ENCODE peak calls at places on chromosome 1, in ten cellular contexts. One of them, this sample, is unnamed.

GRCh38 chr1:229070168-229070567 is 200.7 kb upstream of the RAB4A start:
- DNase-seq in body of pancreas: peak
- DNase-seq in GM10248: no peak
- DNase-seq in choroid plexus epithelial cell: peak
- DNase-seq in Calu3: peak
- DNase-seq in GM23338: no peak
- DNase-seq in CD4-positive, alpha-beta T cell: no peak
- DNase-seq in tibial nerve: peak
- DNase-seq in nephron progenitor cell: no peak
- DNase-seq in heart right ventricle: peak
- DNase-seq in this sample: peak

GRCh38 chr1:107993920-107994319 is 28.9 kb upstream of the VAV3 start:
- DNase-seq in tibial nerve: no peak
- DNase-seq in heart right ventricle: no peak
- DNase-seq in GM10248: no peak
- DNase-seq in Calu3: peak
- DNase-seq in GM23338: no peak
- DNase-seq in CD4-positive, alpha-beta T cell: no peak
- DNase-seq in nephron progenitor cell: no peak
- DNase-seq in body of pancreas: no peak
- DNase-seq in choroid plexus epithelial cell: no peak
- DNase-seq in this sample: peak

GRCh38 chr1:64986903-64987871 is 20.8 kb upstream of the JAK1 start:
- DNase-seq in choroid plexus epithelial cell: peak
- DNase-seq in Calu3: peak
- DNase-seq in tibial nerve: peak
- DNase-seq in CD4-positive, alpha-beta T cell: no peak
- DNase-seq in nephron progenitor cell: no peak
- DNase-seq in GM10248: peak
- DNase-seq in GM23338: no peak
- DNase-seq in heart right ventricle: no peak
- DNase-seq in body of pancreas: peak
- DNase-seq in this sample: peak

GRCh38 chr1:65691152-65691900 is 101.4 kb upstream of the PDE4B start:
- DNase-seq in GM23338: no peak
- DNase-seq in nephron progenitor cell: no peak
- DNase-seq in CD4-positive, alpha-beta T cell: no peak
- DNase-seq in Calu3: no peak
- DNase-seq in body of pancreas: no peak
- DNase-seq in heart right ventricle: peak
- DNase-seq in tibial nerve: no peak
- DNase-seq in choroid plexus epithelial cell: no peak
- DNase-seq in GM10248: no peak
- DNase-seq in this sample: no peak

GRCh38 chr1:204220217-204220616 is 6.4 kb upstream of the GOLT1A start:
- DNase-seq in GM10248: no peak
- DNase-seq in nephron progenitor cell: peak
- DNase-seq in tibial nerve: no peak
- DNase-seq in Calu3: no peak
- DNase-seq in GM23338: no peak
- DNase-seq in choroid plexus epithelial cell: no peak
- DNase-seq in heart right ventricle: no peak
- DNase-seq in CD4-positive, alpha-beta T cell: no peak
- DNase-seq in body of pancreas: no peak
- DNase-seq in this sample: no peak

GRCh38 chr1:3292868-3293562 is 161.4 kb upstream of the ARHGEF16 start:
- DNase-seq in body of pancreas: no peak
- DNase-seq in Calu3: peak
- DNase-seq in nephron progenitor cell: no peak
- DNase-seq in heart right ventricle: no peak
- DNase-seq in tibial nerve: no peak
- DNase-seq in GM23338: no peak
- DNase-seq in GM10248: no peak
- DNase-seq in choroid plexus epithelial cell: no peak
- DNase-seq in CD4-positive, alpha-beta T cell: no peak
- DNase-seq in this sample: no peak

GRCh38 chr1:222996307-222996983 is 146.6 kb downstream of the TLR5 start:
- DNase-seq in nephron progenitor cell: no peak
- DNase-seq in GM23338: no peak
- DNase-seq in Calu3: no peak
- DNase-seq in tibial nerve: no peak
- DNase-seq in body of pancreas: no peak
- DNase-seq in choroid plexus epithelial cell: no peak
- DNase-seq in CD4-positive, alpha-beta T cell: no peak
- DNase-seq in heart right ventricle: no peak
- DNase-seq in GM10248: no peak
- DNase-seq in this sample: no peak

GRCh38 chr1:93129507-93130099 is 50.5 kb downstream of the MTF2 start:
- DNase-seq in choroid plexus epithelial cell: no peak
- DNase-seq in GM10248: no peak
- DNase-seq in Calu3: no peak
- DNase-seq in GM23338: no peak
- DNase-seq in heart right ventricle: no peak
- DNase-seq in tibial nerve: no peak
- DNase-seq in CD4-positive, alpha-beta T cell: no peak
- DNase-seq in nephron progenitor cell: no peak
- DNase-seq in body of pancreas: no peak
- DNase-seq in this sample: no peak

GRCh38 chr1:83626603-83627002 is 372.3 kb downstream of the TTLL7 start:
- DNase-seq in body of pancreas: peak
- DNase-seq in GM23338: no peak
- DNase-seq in choroid plexus epithelial cell: no peak
- DNase-seq in tibial nerve: no peak
- DNase-seq in nephron progenitor cell: no peak
- DNase-seq in Calu3: no peak
- DNase-seq in GM10248: no peak
- DNase-seq in CD4-positive, alpha-beta T cell: no peak
- DNase-seq in heart right ventricle: no peak
- DNase-seq in this sample: peak

DNA sequence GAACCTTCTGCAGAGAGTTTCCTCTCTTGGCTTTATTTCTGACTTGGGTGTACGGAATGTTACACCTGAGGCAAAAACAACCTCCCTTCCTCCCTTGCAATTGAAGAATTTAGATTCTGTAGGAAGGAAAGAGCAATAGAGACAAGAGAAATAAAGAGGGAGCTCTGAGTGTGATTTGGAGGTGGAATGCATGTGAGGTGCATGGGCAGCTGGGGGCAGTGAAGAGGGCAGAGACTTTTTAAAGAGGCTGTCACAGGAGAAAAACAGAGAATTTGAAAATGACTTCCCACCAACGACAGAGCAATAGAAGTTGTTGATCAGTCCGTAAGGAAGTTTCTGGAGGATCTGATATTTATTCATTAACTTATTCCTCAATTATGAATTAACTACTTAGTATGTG is 172.0 kb upstream of the B3GALT2 start:
- DNase-seq in Calu3: peak
- DNase-seq in GM23338: peak
- DNase-seq in heart right ventricle: no peak
- DNase-seq in CD4-positive, alpha-beta T cell: no peak
- DNase-seq in choroid plexus epithelial cell: no peak
- DNase-seq in nephron progenitor cell: no peak
- DNase-seq in body of pancreas: no peak
- DNase-seq in GM10248: no peak
- DNase-seq in tibial nerve: no peak
- DNase-seq in this sample: no peak
- TF ChIP-seq CTCF in Calu3: no peak
- TF ChIP-seq CTCF in GM23338: peak
- TF ChIP-seq CTCF in heart right ventricle: no peak
- TF ChIP-seq CTCF in CD4-positive, alpha-beta T cell: no peak
- TF ChIP-seq CTCF in choroid plexus epithelial cell: peak
- TF ChIP-seq CTCF in nephron progenitor cell: no peak
- TF ChIP-seq CTCF in body of pancreas: no peak
- TF ChIP-seq CTCF in GM10248: no peak
- TF ChIP-seq CTCF in tibial nerve: no peak
- TF ChIP-seq CTCF in this sample: no peak

DNA sequence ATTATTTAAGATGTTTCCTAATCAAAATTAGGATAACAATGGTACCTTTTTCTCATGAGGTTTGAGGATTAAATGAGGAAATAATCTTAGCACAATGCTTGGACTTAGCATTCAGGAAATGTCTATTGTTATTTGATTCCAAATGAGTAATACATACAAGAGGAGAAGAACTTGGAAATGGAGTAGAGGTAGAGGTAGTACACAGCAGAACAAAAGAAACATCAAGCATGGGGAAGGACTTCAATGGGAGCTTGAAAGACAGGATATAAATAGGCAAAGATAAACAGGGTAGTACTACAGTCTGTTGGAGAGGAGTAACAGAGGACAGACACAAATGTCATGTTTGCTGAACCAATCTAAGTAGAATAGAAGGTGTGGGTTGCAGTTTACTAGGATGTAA is 59.5 kb upstream of the RGS2 start:
- DNase-seq in heart right ventricle: no peak
- DNase-seq in body of pancreas: no peak
- DNase-seq in choroid plexus epithelial cell: no peak
- DNase-seq in GM10248: no peak
- DNase-seq in tibial nerve: no peak
- DNase-seq in Calu3: no peak
- DNase-seq in CD4-positive, alpha-beta T cell: no peak
- DNase-seq in nephron progenitor cell: no peak
- DNase-seq in GM23338: no peak
- DNase-seq in this sample: no peak
- TF ChIP-seq CTCF in heart right ventricle: no peak
- TF ChIP-seq CTCF in body of pancreas: no peak
- TF ChIP-seq CTCF in choroid plexus epithelial cell: no peak
- TF ChIP-seq CTCF in GM10248: no peak
- TF ChIP-seq CTCF in tibial nerve: no peak
- TF ChIP-seq CTCF in Calu3: no peak
- TF ChIP-seq CTCF in CD4-positive, alpha-beta T cell: no peak
- TF ChIP-seq CTCF in nephron progenitor cell: no peak
- TF ChIP-seq CTCF in GM23338: no peak
- TF ChIP-seq CTCF in this sample: no peak

GRCh38 chr1:207388721-207389120 is 65.4 kb upstream of the CR2 start:
- DNase-seq in GM10248: no peak
- DNase-seq in body of pancreas: no peak
- DNase-seq in CD4-positive, alpha-beta T cell: no peak
- DNase-seq in choroid plexus epithelial cell: no peak
- DNase-seq in heart right ventricle: no peak
- DNase-seq in Calu3: no peak
- DNase-seq in nephron progenitor cell: no peak
- DNase-seq in tibial nerve: no peak
- DNase-seq in GM23338: no peak
- DNase-seq in this sample: no peak

GRCh38 chr1:207389728-207390464 is 64.2 kb upstream of the CR2 start:
- DNase-seq in tibial nerve: no peak
- DNase-seq in Calu3: no peak
- DNase-seq in CD4-positive, alpha-beta T cell: no peak
- DNase-seq in body of pancreas: no peak
- DNase-seq in GM23338: no peak
- DNase-seq in nephron progenitor cell: no peak
- DNase-seq in GM10248: no peak
- DNase-seq in heart right ventricle: no peak
- DNase-seq in choroid plexus epithelial cell: peak
- DNase-seq in this sample: peak

GRCh38 chr1:207397525-207397926 is 56.6 kb upstream of the CR2 start:
- DNase-seq in nephron progenitor cell: no peak
- DNase-seq in body of pancreas: no peak
- DNase-seq in heart right ventricle: no peak
- DNase-seq in CD4-positive, alpha-beta T cell: no peak
- DNase-seq in GM23338: peak
- DNase-seq in Calu3: no peak
- DNase-seq in choroid plexus epithelial cell: peak
- DNase-seq in tibial nerve: no peak
- DNase-seq in GM10248: no peak
- DNase-seq in this sample: peak

GRCh38 chr1:207396360-207396759 is 57.8 kb upstream of the CR2 start:
- DNase-seq in GM23338: peak
- DNase-seq in heart right ventricle: no peak
- DNase-seq in CD4-positive, alpha-beta T cell: no peak
- DNase-seq in tibial nerve: no peak
- DNase-seq in GM10248: no peak
- DNase-seq in nephron progenitor cell: peak
- DNase-seq in body of pancreas: no peak
- DNase-seq in Calu3: no peak
- DNase-seq in choroid plexus epithelial cell: no peak
- DNase-seq in this sample: no peak

DNA sequence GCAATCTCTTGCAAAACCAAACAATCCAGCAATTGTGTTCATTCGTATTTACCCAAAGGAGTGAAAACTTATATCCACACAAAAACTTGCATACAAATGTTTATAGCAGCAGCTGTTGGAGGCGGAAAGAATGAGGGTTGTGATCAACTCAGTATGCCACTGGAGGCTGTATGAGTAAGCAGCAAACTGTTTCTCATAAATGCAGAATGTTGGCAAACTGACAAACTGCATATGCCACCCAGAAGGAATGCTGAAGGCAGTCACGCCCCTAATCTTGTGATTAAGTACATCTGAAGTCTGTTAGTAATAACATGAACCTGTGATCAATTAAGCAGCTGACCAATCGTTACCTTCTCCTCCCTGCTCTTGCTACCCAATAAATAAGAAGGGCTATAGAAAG is 60.5 kb upstream of the CR2 start:
- DNase-seq in Calu3: peak
- DNase-seq in tibial nerve: no peak
- DNase-seq in body of pancreas: peak
- DNase-seq in GM23338: no peak
- DNase-seq in heart right ventricle: no peak
- DNase-seq in choroid plexus epithelial cell: peak
- DNase-seq in CD4-positive, alpha-beta T cell: no peak
- DNase-seq in GM10248: no peak
- DNase-seq in nephron progenitor cell: no peak
- DNase-seq in this sample: peak
- TF ChIP-seq CTCF in Calu3: no peak
- TF ChIP-seq CTCF in tibial nerve: no peak
- TF ChIP-seq CTCF in body of pancreas: no peak
- TF ChIP-seq CTCF in GM23338: no peak
- TF ChIP-seq CTCF in heart right ventricle: no peak
- TF ChIP-seq CTCF in choroid plexus epithelial cell: peak
- TF ChIP-seq CTCF in CD4-positive, alpha-beta T cell: no peak
- TF ChIP-seq CTCF in GM10248: no peak
- TF ChIP-seq CTCF in nephron progenitor cell: no peak
- TF ChIP-seq CTCF in this sample: no peak

DNA sequence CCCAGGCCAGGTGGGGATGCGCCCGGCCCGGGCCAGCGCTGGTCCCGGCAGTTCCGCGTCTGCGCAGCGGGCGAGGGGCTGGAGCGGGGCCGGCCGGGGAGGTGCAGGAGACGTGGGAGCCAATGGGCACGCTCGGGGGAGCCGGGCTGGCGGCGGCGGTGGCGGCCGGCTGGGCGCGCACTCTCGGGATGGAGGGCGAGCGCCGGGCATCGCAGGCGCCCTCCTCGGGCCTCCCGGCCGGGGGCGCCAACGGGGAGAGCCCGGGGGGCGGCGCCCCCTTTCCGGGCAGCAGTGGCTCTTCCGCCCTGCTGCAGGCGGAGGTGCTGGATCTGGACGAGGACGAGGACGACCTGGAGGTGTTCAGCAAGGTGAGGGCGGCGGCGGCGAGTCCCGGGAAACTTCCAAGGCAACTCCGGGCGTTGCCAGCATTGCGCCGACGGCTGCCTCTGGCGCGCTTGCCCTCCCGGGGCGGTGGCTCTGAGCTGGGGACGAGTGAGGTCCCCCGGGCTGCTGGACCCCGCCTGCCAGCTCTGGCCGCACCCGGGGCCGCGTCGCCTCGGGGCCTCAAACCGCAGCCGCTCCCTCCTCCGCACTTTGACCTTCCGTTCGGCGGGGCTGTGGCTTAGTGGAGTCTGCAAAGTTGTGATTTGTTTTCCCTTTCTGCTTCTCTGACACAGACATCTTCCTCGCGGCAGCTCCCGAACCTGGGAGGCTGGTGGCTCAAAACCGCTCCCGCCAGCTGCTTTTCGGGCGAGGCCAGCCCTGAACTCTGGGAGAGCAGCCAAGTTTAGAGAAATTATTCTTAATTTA is at the start of gene SNX7:
- DNase-seq in CD4-positive, alpha-beta T cell: no peak
- DNase-seq in choroid plexus epithelial cell: peak
- DNase-seq in Calu3: peak
- DNase-seq in nephron progenitor cell: peak
- DNase-seq in body of pancreas: peak
- DNase-seq in GM10248: peak
- DNase-seq in GM23338: peak
- DNase-seq in heart right ventricle: peak
- DNase-seq in tibial nerve: peak
- DNase-seq in this sample: peak
- TF ChIP-seq CTCF in CD4-positive, alpha-beta T cell: no peak
- TF ChIP-seq CTCF in choroid plexus epithelial cell: no peak
- TF ChIP-seq CTCF in Calu3: peak
- TF ChIP-seq CTCF in nephron progenitor cell: peak
- TF ChIP-seq CTCF in body of pancreas: no peak
- TF ChIP-seq CTCF in GM10248: no peak
- TF ChIP-seq CTCF in GM23338: peak
- TF ChIP-seq CTCF in heart right ventricle: peak
- TF ChIP-seq CTCF in tibial nerve: peak
- TF ChIP-seq CTCF in this sample: peak

This sample was measured in MCF 10A.